ENCODE peak calls at places on chromosomes 13 and 19, in seven cellular contexts. B is neural crest cell, D is activated T-cell treated with anti-CD3 and anti-CD28 coated beads for 1 hour, I is omental fat pad, U is heart right ventricle, R is GM10248, J is HT1080. W is an unnamed sample.

GRCh38 chr13:102555914-102556553 is 40.8 kb upstream of the TPP2 start:
- DNase-seq in J (peak; percentile 63), D (no peak), U (no peak), I (no peak), R (peak; percentile 22), B (peak; percentile 20), W (peak; percentile 44)

GRCh38 chr19:47161876-47162489 is 31.3 kb downstream of the SAE1 start:
- DNase-seq in I (no peak), J (no peak), R (no peak), B (no peak), U (no peak), D (no peak), W (no peak)

GRCh38 chr13:93227906-93228801 is 1.5 kb downstream of the GPC6 start:
- DNase-seq in R (no peak), B (peak; percentile 67), J (peak; percentile 86), I (no peak), D (no peak), U (peak; percentile 31), W (no peak)

GRCh38 chr13:47337781-47338507 is 441.1 kb upstream of the HTR2A start:
- DNase-seq in R (no peak), D (no peak), B (no peak), U (no peak), I (no peak), J (peak; percentile 79), W (no peak)

GRCh38 chr13:101181076-101181685 is 235.1 kb downstream of the NALCN start:
- DNase-seq in I (no peak), J (no peak), B (no peak), U (no peak), D (no peak), R (no peak), W (no peak)

GRCh38 chr13:46354143-46355087 is 32.6 kb downstream of the RUBCNL start:
- DNase-seq in D (no peak), R (no peak), J (peak; percentile 98), U (no peak), I (no peak), B (no peak), W (no peak)

GRCh38 chr19:23762884-23763711 is 4.4 kb upstream of the ZNF681 start:
- DNase-seq in I (peak; percentile 69), J (no peak), B (peak; percentile 84), R (peak; percentile 52), D (peak; percentile 78), U (peak; percentile 87), W (peak; percentile 53)

GRCh38 chr19:40542197-40542859 is 34.3 kb upstream of the SHKBP1 start:
- DNase-seq in R (no peak), B (no peak), I (no peak), J (no peak), U (peak; percentile 86), D (no peak), W (no peak)

GRCh38 chr19:29524201-29524911 is 1.4 kb upstream of the VSTM2B start:
- DNase-seq in J (no peak), U (no peak), I (no peak), D (no peak), B (no peak), R (no peak), W (peak; percentile 70)

GRCh38 chr19:4067396-4068057 is 828 bp upstream of the ZBTB7A start:
- DNase-seq in D (peak; percentile 45), I (no peak), U (peak; percentile 57), R (no peak), B (no peak), J (no peak), W (no peak)

GRCh38 chr13:37929308-37929707 is 59.7 kb upstream of the TRPC4 start:
- DNase-seq in D (no peak), I (no peak), J (no peak), U (no peak), B (no peak), R (no peak), W (no peak)

GRCh38 chr13:109381546-109382180 is 404.7 kb downstream of the IRS2 start:
- DNase-seq in B (no peak), R (no peak), U (no peak), J (peak; percentile 44), D (no peak), I (no peak), W (no peak)

GRCh38 chr19:56367829-56368711 is 25.3 kb downstream of the ZNF582 start:
- DNase-seq in J (peak; percentile 73), D (peak; percentile 63), R (peak; percentile 65), B (peak; percentile 57), U (peak; percentile 95), I (peak; percentile 82), W (peak; percentile 70)

GRCh38 chr13:34358811-34359513 is 541.0 kb downstream of the RFC3 start:
- DNase-seq in R (no peak), U (no peak), J (peak; percentile 67), D (no peak), B (no peak), I (no peak), W (no peak)

GRCh38 chr19:11463391-11463790 is 17.5 kb downstream of the ELAVL3 start:
- DNase-seq in U (no peak), J (no peak), R (no peak), I (no peak), B (no peak), D (no peak), W (no peak)

GRCh38 chr19:55464039-55464668 is 397 bp downstream of the C19orf85 start:
- DNase-seq in D (no peak), R (no peak), J (no peak), I (no peak), B (no peak), U (peak; percentile 12), W (no peak)